ENCODE peak calls at places on chromosome 10, in ten cellular contexts. I is globus pallidus, K is pancreas, C is sigmoid colon, E is NCI-H187, O is GF-D8, U is NCI-H1105, M is SW480, Z is AG08395, B is iPS-NIHi11. Q is an unnamed sample.

GRCh38 chr10:15745748-15746147 is 26.0 kb upstream of the ITGA8 start:
- DNase-seq in I (no peak), K (no peak), C (no peak), E (no peak), O (no peak), U (no peak), M (no peak), Z (peak; percentile 21), B (no peak), Q (no peak)

GRCh38 chr10:119401671-119402395 is 140.7 kb downstream of the RGS10 start:
- DNase-seq in I (no peak), K (no peak), C (peak; percentile 92), E (no peak), O (no peak), U (no peak), M (peak; percentile 64), Z (peak; percentile 99), B (no peak), Q (peak; percentile 84)

GRCh38 chr10:62582804-62583208 is 208.6 kb downstream of the ZNF365 start:
- DNase-seq in I (no peak), K (peak; percentile 28), C (peak; percentile 91), E (no peak), O (no peak), U (no peak), M (no peak), Z (peak; percentile 91), B (no peak), Q (peak; percentile 87)

GRCh38 chr10:13536674-13537366 is 8.0 kb upstream of the BEND7 start:
- DNase-seq in I (no peak), K (peak; percentile 47), C (no peak), E (no peak), O (no peak), U (peak; percentile 45), M (peak; percentile 43), Z (peak; percentile 70), B (peak; percentile 84), Q (no peak)

GRCh38 chr10:61452655-61453641 is at the start of gene TMEM26:
- DNase-seq in I (peak; percentile 62), K (peak; percentile 28), C (peak; percentile 85), E (no peak), O (no peak), U (no peak), M (no peak), Z (peak; percentile 33), B (peak; percentile 49), Q (no peak)

GRCh38 chr10:22697799-22698198 is 16.6 kb downstream of the PIP4K2A start:
- DNase-seq in I (no peak), K (no peak), C (no peak), E (no peak), O (no peak), U (no peak), M (no peak), Z (no peak), B (no peak), Q (no peak)

GRCh38 chr10:131689016-131689415 is 211.8 kb upstream of the PPP2R2D start:
- DNase-seq in I (no peak), K (no peak), C (peak; percentile 47), E (no peak), O (no peak), U (no peak), M (no peak), Z (no peak), B (peak; percentile 44), Q (no peak)

GRCh38 chr10:110311357-110311949 is 6.7 kb upstream of the SMNDC1 start:
- DNase-seq in I (peak; percentile 46), K (no peak), C (no peak), E (peak; percentile 33), O (no peak), U (peak; percentile 30), M (peak; percentile 66), Z (peak; percentile 68), B (peak; percentile 70), Q (no peak)

GRCh38 chr10:84375011-84375410 is 46.6 kb downstream of the CCSER2 start:
- DNase-seq in I (peak; percentile 61), K (peak; percentile 20), C (no peak), E (peak; percentile 1), O (peak; percentile 11), U (peak; percentile 18), M (peak; percentile 49), Z (peak; percentile 21), B (peak; percentile 45), Q (no peak)

GRCh38 chr10:42933454-42934340 is 143.2 kb upstream of the RET start:
- DNase-seq in I (no peak), K (peak; percentile 53), C (peak; percentile 69), E (no peak), O (no peak), U (peak; percentile 73), M (peak; percentile 11), Z (no peak), B (peak; percentile 56), Q (no peak)

GRCh38 chr10:17053513-17053912 is 76.1 kb downstream of the CUBN start:
- DNase-seq in I (no peak), K (no peak), C (no peak), E (no peak), O (no peak), U (no peak), M (no peak), Z (no peak), B (no peak), Q (no peak)

Q was measured in tibial artery.